ENCODE peak calls at places on chromosome X, in seven cellular contexts. One of them, this sample, is unnamed.

GRCh38 chrX:35380808-35381700 is 417.1 kb upstream of the MAGEB16 start:
- DNase-seq in tibial nerve: no peak
- DNase-seq in fibroblast of lung: peak
- DNase-seq in aorta: no peak
- DNase-seq in sigmoid colon: no peak
- DNase-seq in right cardiac atrium: no peak
- DNase-seq in body of pancreas: peak
- DNase-seq in this sample: peak

GRCh38 chrX:148940411-148940996 is 440.1 kb downstream of the AFF2 start:
- DNase-seq in tibial nerve: no peak
- DNase-seq in aorta: no peak
- DNase-seq in sigmoid colon: no peak
- DNase-seq in body of pancreas: no peak
- DNase-seq in right cardiac atrium: no peak
- DNase-seq in fibroblast of lung: peak
- DNase-seq in this sample: no peak

GRCh38 chrX:103517246-103517645 is 2.0 kb downstream of the RAB40A start:
- DNase-seq in fibroblast of lung: peak
- DNase-seq in sigmoid colon: no peak
- DNase-seq in right cardiac atrium: no peak
- DNase-seq in tibial nerve: no peak
- DNase-seq in body of pancreas: no peak
- DNase-seq in aorta: no peak
- DNase-seq in this sample: no peak

GRCh38 chrX:134971926-134972325 is 18.9 kb upstream of the SMIM10 start:
- DNase-seq in aorta: no peak
- DNase-seq in right cardiac atrium: no peak
- DNase-seq in body of pancreas: no peak
- DNase-seq in sigmoid colon: no peak
- DNase-seq in fibroblast of lung: peak
- DNase-seq in tibial nerve: no peak
- DNase-seq in this sample: no peak

GRCh38 chrX:48613502-48614160 is 16.3 kb downstream of the WDR13 start:
- DNase-seq in tibial nerve: no peak
- DNase-seq in aorta: no peak
- DNase-seq in fibroblast of lung: peak
- DNase-seq in body of pancreas: no peak
- DNase-seq in sigmoid colon: peak
- DNase-seq in right cardiac atrium: no peak
- DNase-seq in this sample: no peak

GRCh38 chrX:14672611-14673172 is 143.4 kb downstream of the GLRA2 start:
- DNase-seq in tibial nerve: no peak
- DNase-seq in aorta: no peak
- DNase-seq in fibroblast of lung: no peak
- DNase-seq in right cardiac atrium: no peak
- DNase-seq in sigmoid colon: no peak
- DNase-seq in body of pancreas: no peak
- DNase-seq in this sample: no peak

GRCh38 chrX:131792356-131792749 is 230.7 kb upstream of the STK26 start:
- DNase-seq in body of pancreas: peak
- DNase-seq in sigmoid colon: peak
- DNase-seq in fibroblast of lung: peak
- DNase-seq in tibial nerve: no peak
- DNase-seq in aorta: peak
- DNase-seq in right cardiac atrium: peak
- DNase-seq in this sample: peak

GRCh38 chrX:55290963-55291362 is 26.2 kb upstream of the PAGE3 start:
- DNase-seq in fibroblast of lung: no peak
- DNase-seq in aorta: no peak
- DNase-seq in tibial nerve: no peak
- DNase-seq in right cardiac atrium: no peak
- DNase-seq in body of pancreas: no peak
- DNase-seq in sigmoid colon: no peak
- DNase-seq in this sample: no peak

GRCh38 chrX:153973127-153974002 is 811 bp downstream of the TMEM187 start:
- DNase-seq in aorta: peak
- DNase-seq in body of pancreas: peak
- DNase-seq in sigmoid colon: no peak
- DNase-seq in fibroblast of lung: no peak
- DNase-seq in tibial nerve: no peak
- DNase-seq in right cardiac atrium: no peak
- DNase-seq in this sample: no peak

GRCh38 chrX:120090208-120090607 is 12.7 kb upstream of the RHOXF2B start:
- DNase-seq in fibroblast of lung: no peak
- DNase-seq in sigmoid colon: no peak
- DNase-seq in aorta: no peak
- DNase-seq in body of pancreas: no peak
- DNase-seq in tibial nerve: no peak
- DNase-seq in right cardiac atrium: no peak
- DNase-seq in this sample: no peak

GRCh38 chrX:154348646-154349358 is 25.6 kb downstream of the FLNA start:
- DNase-seq in sigmoid colon: peak
- DNase-seq in tibial nerve: no peak
- DNase-seq in aorta: peak
- DNase-seq in fibroblast of lung: no peak
- DNase-seq in right cardiac atrium: peak
- DNase-seq in body of pancreas: no peak
- DNase-seq in this sample: no peak

GRCh38 chrX:8849462-8849861 is 48.3 kb upstream of the FAM9A start:
- DNase-seq in tibial nerve: no peak
- DNase-seq in right cardiac atrium: no peak
- DNase-seq in body of pancreas: no peak
- DNase-seq in aorta: no peak
- DNase-seq in sigmoid colon: no peak
- DNase-seq in fibroblast of lung: no peak
- DNase-seq in this sample: no peak

GRCh38 chrX:68196939-68197791 is 236.1 kb downstream of the OPHN1 start:
- DNase-seq in right cardiac atrium: no peak
- DNase-seq in body of pancreas: peak
- DNase-seq in sigmoid colon: no peak
- DNase-seq in fibroblast of lung: peak
- DNase-seq in tibial nerve: no peak
- DNase-seq in aorta: no peak
- DNase-seq in this sample: peak

GRCh38 chrX:63250253-63250868 is 100.8 kb downstream of the SPIN4 start:
- DNase-seq in tibial nerve: no peak
- DNase-seq in aorta: no peak
- DNase-seq in right cardiac atrium: no peak
- DNase-seq in fibroblast of lung: peak
- DNase-seq in body of pancreas: peak
- DNase-seq in sigmoid colon: peak
- DNase-seq in this sample: peak

GRCh38 chrX:40097101-40097491 is 662 bp downstream of the BCOR start:
- DNase-seq in fibroblast of lung: no peak
- DNase-seq in sigmoid colon: no peak
- DNase-seq in aorta: no peak
- DNase-seq in right cardiac atrium: peak
- DNase-seq in tibial nerve: no peak
- DNase-seq in body of pancreas: no peak
- DNase-seq in this sample: no peak

GRCh38 chrX:109199726-109200125 is 282.2 kb downstream of the GUCY2F start:
- DNase-seq in tibial nerve: no peak
- DNase-seq in fibroblast of lung: peak
- DNase-seq in body of pancreas: no peak
- DNase-seq in aorta: no peak
- DNase-seq in sigmoid colon: no peak
- DNase-seq in right cardiac atrium: no peak
- DNase-seq in this sample: no peak

GRCh38 chrX:134948333-134949241 is 42.2 kb upstream of the SMIM10 start:
- DNase-seq in body of pancreas: no peak
- DNase-seq in sigmoid colon: no peak
- DNase-seq in aorta: no peak
- DNase-seq in fibroblast of lung: peak
- DNase-seq in right cardiac atrium: no peak
- DNase-seq in tibial nerve: no peak
- DNase-seq in this sample: no peak

GRCh38 chrX:73851014-73852009 is 288.3 kb downstream of the CHIC1 start:
- DNase-seq in tibial nerve: no peak
- DNase-seq in aorta: peak
- DNase-seq in right cardiac atrium: peak
- DNase-seq in fibroblast of lung: peak
- DNase-seq in body of pancreas: peak
- DNase-seq in sigmoid colon: peak
- DNase-seq in this sample: peak

GRCh38 chrX:68997911-68998310 is 167.3 kb downstream of the PJA1 start:
- DNase-seq in sigmoid colon: peak
- DNase-seq in tibial nerve: no peak
- DNase-seq in body of pancreas: peak
- DNase-seq in right cardiac atrium: peak
- DNase-seq in fibroblast of lung: peak
- DNase-seq in aorta: peak
- DNase-seq in this sample: peak

GRCh38 chrX:148556498-148556897 is 56.1 kb downstream of the AFF2 start:
- DNase-seq in aorta: no peak
- DNase-seq in tibial nerve: no peak
- DNase-seq in sigmoid colon: no peak
- DNase-seq in right cardiac atrium: no peak
- DNase-seq in fibroblast of lung: no peak
- DNase-seq in body of pancreas: no peak
- DNase-seq in this sample: no peak

GRCh38 chrX:68880846-68881513 is 52.2 kb downstream of the EFNB1 start:
- DNase-seq in tibial nerve: no peak
- DNase-seq in right cardiac atrium: no peak
- DNase-seq in sigmoid colon: no peak
- DNase-seq in body of pancreas: no peak
- DNase-seq in aorta: no peak
- DNase-seq in fibroblast of lung: no peak
- DNase-seq in this sample: no peak

GRCh38 chrX:129876734-129877395 is 29.1 kb upstream of the UTP14A start:
- DNase-seq in tibial nerve: no peak
- DNase-seq in right cardiac atrium: no peak
- DNase-seq in body of pancreas: no peak
- DNase-seq in fibroblast of lung: peak
- DNase-seq in sigmoid colon: no peak
- DNase-seq in aorta: no peak
- DNase-seq in this sample: no peak

DNA sequence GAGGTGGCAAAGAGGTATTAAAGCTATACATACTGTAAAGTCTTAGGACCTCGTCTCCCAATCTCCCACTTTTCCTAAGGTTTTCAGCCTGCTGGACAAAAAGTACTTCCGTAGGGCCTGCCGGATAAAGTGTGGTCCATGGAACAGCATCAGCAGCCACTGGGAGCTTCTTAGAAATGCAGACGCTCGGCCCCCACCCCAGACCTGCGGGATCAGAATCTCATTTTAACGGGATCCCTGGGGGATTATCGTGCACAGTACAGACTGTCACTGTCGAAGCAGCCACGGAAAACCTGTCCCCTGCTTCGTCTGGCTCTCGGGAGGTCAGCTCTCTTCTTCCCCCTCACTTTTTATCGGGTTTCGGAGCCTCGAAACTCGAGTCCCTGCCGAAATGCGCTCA is 802 bp downstream of the ADGRG2 start:
- DNase-seq in body of pancreas: no peak
- DNase-seq in tibial nerve: no peak
- DNase-seq in sigmoid colon: no peak
- DNase-seq in aorta: no peak
- DNase-seq in right cardiac atrium: no peak
- DNase-seq in fibroblast of lung: no peak
- DNase-seq in this sample: no peak
- H3K4me3 ChIP-seq in body of pancreas: no peak
- H3K4me3 ChIP-seq in tibial nerve: no peak
- H3K4me3 ChIP-seq in sigmoid colon: no peak
- H3K4me3 ChIP-seq in aorta: peak
- H3K4me3 ChIP-seq in right cardiac atrium: peak
- H3K4me3 ChIP-seq in fibroblast of lung: no peak
- H3K4me3 ChIP-seq in this sample: no peak

DNA sequence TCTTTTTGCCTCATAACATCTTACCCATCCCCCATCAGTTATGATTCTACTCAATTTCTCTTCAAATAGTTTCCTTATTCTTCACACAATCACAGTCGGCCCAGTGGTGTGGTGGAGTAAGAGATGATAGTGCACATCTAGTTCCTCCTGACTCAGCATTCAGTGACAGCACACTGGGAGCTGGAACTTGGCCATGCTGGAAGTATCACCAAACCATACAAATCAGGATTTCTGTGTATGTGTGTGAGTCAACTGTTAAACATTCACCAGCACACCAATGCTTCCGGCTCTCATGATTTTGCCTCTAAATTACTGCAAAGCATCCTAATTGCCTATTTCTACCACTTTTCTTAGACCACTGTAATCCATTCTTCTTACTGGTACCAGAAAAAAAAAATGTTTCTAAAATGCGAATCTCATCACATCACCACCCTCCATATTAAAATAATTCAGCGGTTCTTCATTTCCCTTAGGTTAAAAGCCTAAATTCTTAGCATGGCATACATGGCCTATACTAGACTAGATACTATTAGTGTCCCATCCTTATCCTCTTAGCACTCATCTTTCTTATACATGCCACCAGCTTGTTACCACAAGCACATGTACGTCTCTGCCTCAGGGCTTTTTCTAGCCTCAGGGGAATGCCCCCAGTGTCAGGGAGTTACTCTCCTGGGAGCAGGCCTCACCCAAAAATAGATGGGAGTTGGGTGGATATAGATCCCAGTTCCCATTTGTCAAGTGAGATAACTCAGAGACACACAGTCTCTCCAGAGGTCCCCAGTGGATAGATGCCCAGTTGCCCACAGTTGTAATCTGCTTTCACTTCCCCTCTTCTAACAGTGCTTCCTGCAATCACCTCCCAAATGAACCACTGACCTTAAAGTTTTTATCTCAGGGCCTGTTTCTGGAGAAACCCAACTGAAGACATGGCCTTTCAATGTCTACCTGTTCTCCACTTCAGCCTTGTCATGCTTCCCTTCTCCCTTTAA is 49.2 kb upstream of the DDX53 start:
- DNase-seq in aorta: no peak
- DNase-seq in body of pancreas: peak
- DNase-seq in right cardiac atrium: no peak
- DNase-seq in tibial nerve: no peak
- DNase-seq in sigmoid colon: no peak
- DNase-seq in fibroblast of lung: peak
- DNase-seq in this sample: peak
- H3K4me3 ChIP-seq in aorta: no peak
- H3K4me3 ChIP-seq in body of pancreas: no peak
- H3K4me3 ChIP-seq in right cardiac atrium: no peak
- H3K4me3 ChIP-seq in tibial nerve: no peak
- H3K4me3 ChIP-seq in sigmoid colon: no peak
- H3K4me3 ChIP-seq in fibroblast of lung: no peak
- H3K4me3 ChIP-seq in this sample: no peak

GRCh38 chrX:18537524-18537923 is 112.1 kb downstream of the CDKL5 start:
- DNase-seq in fibroblast of lung: no peak
- DNase-seq in sigmoid colon: no peak
- DNase-seq in tibial nerve: no peak
- DNase-seq in body of pancreas: no peak
- DNase-seq in aorta: no peak
- DNase-seq in right cardiac atrium: no peak
- DNase-seq in this sample: no peak
- H3K4me3 ChIP-seq in fibroblast of lung: no peak
- H3K4me3 ChIP-seq in sigmoid colon: no peak
- H3K4me3 ChIP-seq in tibial nerve: no peak
- H3K4me3 ChIP-seq in body of pancreas: no peak
- H3K4me3 ChIP-seq in aorta: no peak
- H3K4me3 ChIP-seq in right cardiac atrium: no peak
- H3K4me3 ChIP-seq in this sample: no peak

DNA sequence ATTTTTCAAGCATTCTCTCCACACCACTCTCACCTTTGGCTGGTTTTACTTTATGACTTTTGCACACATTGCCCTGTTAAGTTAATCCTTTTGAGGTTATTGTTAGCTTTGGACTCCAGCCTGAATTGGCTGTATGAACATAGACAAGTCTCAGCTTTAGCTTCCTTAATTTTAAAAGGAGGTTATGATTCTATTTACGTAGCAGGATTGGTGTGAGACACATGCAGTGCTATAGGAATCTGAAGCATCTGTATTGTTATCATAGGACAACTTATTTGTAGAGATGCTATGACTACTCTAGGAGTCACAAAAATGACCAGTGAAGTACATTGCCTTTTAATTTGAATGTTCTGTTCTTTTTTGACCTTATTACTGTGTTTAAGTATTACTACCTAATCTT is 15.7 kb downstream of the PGAM4 start:
- DNase-seq in body of pancreas: no peak
- DNase-seq in fibroblast of lung: peak
- DNase-seq in sigmoid colon: no peak
- DNase-seq in right cardiac atrium: no peak
- DNase-seq in aorta: no peak
- DNase-seq in tibial nerve: no peak
- DNase-seq in this sample: no peak
- H3K4me3 ChIP-seq in body of pancreas: no peak
- H3K4me3 ChIP-seq in fibroblast of lung: no peak
- H3K4me3 ChIP-seq in sigmoid colon: no peak
- H3K4me3 ChIP-seq in right cardiac atrium: no peak
- H3K4me3 ChIP-seq in aorta: no peak
- H3K4me3 ChIP-seq in tibial nerve: no peak
- H3K4me3 ChIP-seq in this sample: no peak

This sample was measured in testis.